ENCODE peak calls at places on chromosome 2, in eight cellular contexts. K, D, R, H, C, U, G and W are unnamed samples. For H3K9me3, the result is how much of the 10 kb centered on the place peaks cover.

GRCh38 chr2:203720011-203720410 is 13.6 kb downstream of the CD28 start:
- ATAC-seq in C (no peak), H (no peak), R (no peak), U (no peak), G (no peak), K (no peak), D (no peak), W (no peak)

GRCh38 chr2:101124684-101125366 is 26.4 kb downstream of the TBC1D8 start:
- ATAC-seq in U (peak), K (peak), C (peak), H (no peak), D (no peak), R (peak), G (peak), W (peak)

GRCh38 chr2:190707726-190708125 is 58.8 kb downstream of the NAB1 start:
- ATAC-seq in G (no peak), U (no peak), C (no peak), R (no peak), K (no peak), D (no peak), H (peak), W (no peak)

GRCh38 chr2:105410554-105410953 is 11.7 kb upstream of the FHL2 start:
- ATAC-seq in D (peak), C (peak), G (no peak), H (no peak), K (peak), U (peak), R (peak), W (no peak)

GRCh38 chr2:146324954-146325353 is 1519.9 kb upstream of the ACVR2A start:
- ATAC-seq in R (no peak), C (no peak), G (no peak), H (no peak), U (no peak), D (no peak), K (peak), W (no peak)

GRCh38 chr2:210250577-210250976 is 25.3 kb upstream of the ACADL start:
- ATAC-seq in G (no peak), D (no peak), U (no peak), C (no peak), K (no peak), H (no peak), R (no peak), W (no peak)

GRCh38 chr2:170095380-170095779 is 82.6 kb upstream of the MYO3B start:
- ATAC-seq in G (no peak), C (no peak), R (no peak), K (no peak), U (no peak), H (no peak), D (no peak), W (no peak)

GRCh38 chr2:209138079-209138478 is 285.8 kb upstream of the MAP2 start:
- ATAC-seq in G (no peak), R (no peak), C (no peak), U (no peak), H (no peak), D (no peak), K (no peak), W (no peak)

GRCh38 chr2:74778381-74779371 is 55.3 kb upstream of the HK2 start:
- ATAC-seq in D (no peak), U (no peak), K (peak), H (peak), G (peak), C (no peak), R (no peak), W (peak)

GRCh38 chr2:216078776-216079175 is 2.8 kb downstream of the PECR start:
- ATAC-seq in U (no peak), D (no peak), K (no peak), H (no peak), C (no peak), G (no peak), R (no peak), W (no peak)

GRCh38 chr2:197174539-197175094 is 136.0 kb downstream of the ANKRD44 start:
- ATAC-seq in U (no peak), C (peak), G (no peak), H (no peak), R (no peak), D (no peak), K (peak), W (no peak)

GRCh38 chr2:218429951-218430692 is 11.2 kb downstream of the VIL1 start:
- ATAC-seq in K (no peak), H (no peak), G (peak), R (no peak), D (no peak), C (no peak), U (no peak), W (peak)

GRCh38 chr2:192230864-192231453 is 36.2 kb upstream of the TMEFF2 start:
- ATAC-seq in D (no peak), H (no peak), U (no peak), C (no peak), K (no peak), G (no peak), R (no peak), W (no peak)

GRCh38 chr2:199771948-199772692 is 78.9 kb downstream of the FTCDNL1 start:
- ATAC-seq in D (no peak), C (no peak), H (no peak), U (no peak), G (no peak), R (no peak), K (peak), W (no peak)

GRCh38 chr2:16211341-16211740 is 271.0 kb downstream of the MYCN start:
- ATAC-seq in H (no peak), G (no peak), C (no peak), D (no peak), K (no peak), R (no peak), U (no peak), W (no peak)

GRCh38 chr2:221518201-221518936 is 53.7 kb downstream of the EPHA4 start:
- ATAC-seq in R (peak), H (peak), D (no peak), C (no peak), K (no peak), G (no peak), U (no peak), W (no peak)

GRCh38 chr2:120552800-120553471 is 182.7 kb upstream of the GLI2 start:
- ATAC-seq in C (peak), D (peak), K (peak), R (peak), H (peak), U (peak), G (peak), W (peak)

GRCh38 chr2:132929786-132930185 is 259.8 kb upstream of the LYPD1 start:
- ATAC-seq in G (no peak), D (no peak), U (no peak), R (no peak), H (no peak), K (no peak), C (no peak), W (no peak)

GRCh38 chr2:201361078-201361477 is 3.9 kb upstream of the FLACC1 start:
- ATAC-seq in K (no peak), D (no peak), U (no peak), H (no peak), R (no peak), G (no peak), C (no peak), W (no peak)

GRCh38 chr2:237670641-237671040 is 43.3 kb downstream of the LRRFIP1 start:
- ATAC-seq in C (no peak), G (no peak), U (no peak), D (no peak), K (no peak), R (peak), H (no peak), W (no peak)

GRCh38 chr2:9212010-9212638 is 5.5 kb downstream of the ASAP2 start:
- ATAC-seq in K (no peak), U (no peak), G (no peak), R (peak), D (peak), H (no peak), C (no peak), W (no peak)

GRCh38 chr2:235113854-235114253 is 162.0 kb downstream of the SH3BP4 start:
- ATAC-seq in C (no peak), H (no peak), R (no peak), G (peak), K (no peak), D (no peak), U (no peak), W (no peak)

GRCh38 chr2:235591231-235591730 is 97.4 kb downstream of the AGAP1 start:
- ATAC-seq in K (no peak), H (no peak), C (no peak), R (no peak), D (no peak), U (no peak), G (no peak), W (no peak)

GRCh38 chr2:117859532-117859911 is 45.0 kb downstream of the DDX18 start:
- ATAC-seq in R (no peak), U (no peak), H (no peak), D (no peak), G (no peak), K (no peak), C (no peak), W (no peak)

GRCh38 chr2:134420256-134420655 is 166.4 kb downstream of the MGAT5 start:
- ATAC-seq in G (no peak), U (no peak), D (no peak), K (no peak), R (peak), H (no peak), C (peak), W (no peak)

GRCh38 chr2:26968001-26968400 is 2.4 kb upstream of the MAPRE3 start:
- ATAC-seq in C (no peak), R (no peak), K (no peak), H (no peak), U (no peak), G (no peak), D (no peak), W (no peak)

GRCh38 chr2:154439156-154439555 is 259.3 kb upstream of the KCNJ3 start:
- ATAC-seq in D (no peak), U (no peak), H (no peak), R (no peak), G (no peak), C (no peak), K (no peak), W (no peak)

GRCh38 chr2:89844221-89844943 is 1152.9 kb downstream of the RPIA start:
- ATAC-seq in D (no peak), R (no peak), U (no peak), H (no peak), C (no peak), K (no peak), G (no peak), W (no peak)

GRCh38 chr2:89848763-89849162 is 1157.3 kb downstream of the RPIA start:
- ATAC-seq in U (no peak), D (no peak), K (no peak), G (no peak), C (no peak), R (no peak), H (no peak), W (no peak)

GRCh38 chr2:89842180-89842908 is 1150.9 kb downstream of the RPIA start:
- ATAC-seq in D (no peak), G (no peak), K (no peak), U (no peak), R (no peak), H (no peak), C (no peak), W (no peak)

GRCh38 chr2:89848114-89848513 is 1156.6 kb downstream of the RPIA start:
- ATAC-seq in R (no peak), K (no peak), U (no peak), C (no peak), H (no peak), G (no peak), D (no peak), W (no peak)

GRCh38 chr2:89845532-89845931 is 1154.1 kb downstream of the RPIA start:
- ATAC-seq in R (no peak), C (no peak), G (no peak), U (no peak), D (no peak), K (no peak), H (no peak), W (no peak)
- H3K9me3 ChIP-seq in R (under half), C (under half), G (under half), U (under half), D (under half), K (under half), H (under half), W (under half)

GRCh38 chr2:7704296-7704865 is 787.2 kb downstream of the RNF144A start:
- ATAC-seq in H (no peak), U (no peak), G (no peak), R (no peak), C (no peak), D (no peak), K (no peak), W (no peak)

GRCh38 chr2:7707723-7708122 is 790.5 kb downstream of the RNF144A start:
- ATAC-seq in R (no peak), G (no peak), H (no peak), U (no peak), D (no peak), K (peak), C (no peak), W (no peak)

GRCh38 chr2:7706791-7707190 is 789.6 kb downstream of the RNF144A start:
- ATAC-seq in G (no peak), C (no peak), K (peak), R (no peak), U (no peak), H (no peak), D (no peak), W (no peak)

GRCh38 chr2:7709907-7710306 is 792.7 kb downstream of the RNF144A start:
- ATAC-seq in K (no peak), U (no peak), C (no peak), R (peak), H (no peak), G (no peak), D (no peak), W (no peak)
- H3K27ac ChIP-seq in K (no peak), U (no peak), C (no peak), R (no peak), H (no peak), G (no peak), D (no peak), W (no peak)

GRCh38 chr2:3195865-3196504 is 181.6 kb downstream of the EIPR1 start:
- ATAC-seq in C (no peak), D (no peak), G (no peak), K (no peak), R (no peak), U (no peak), H (no peak), W (no peak)
- H3K9me3 ChIP-seq in C (under half), D (under half), G (under half), K (under half), R (under half), U (under half), H (under half), W (under half)

GRCh38 chr2:28615691-28616090 is 119.8 kb downstream of the PLB1 start:
- ATAC-seq in U (no peak), D (no peak), K (no peak), C (no peak), G (no peak), R (no peak), H (no peak), W (no peak)
- H3K27ac ChIP-seq in U (no peak), D (no peak), K (peak), C (no peak), G (no peak), R (no peak), H (no peak), W (peak)

DNA sequence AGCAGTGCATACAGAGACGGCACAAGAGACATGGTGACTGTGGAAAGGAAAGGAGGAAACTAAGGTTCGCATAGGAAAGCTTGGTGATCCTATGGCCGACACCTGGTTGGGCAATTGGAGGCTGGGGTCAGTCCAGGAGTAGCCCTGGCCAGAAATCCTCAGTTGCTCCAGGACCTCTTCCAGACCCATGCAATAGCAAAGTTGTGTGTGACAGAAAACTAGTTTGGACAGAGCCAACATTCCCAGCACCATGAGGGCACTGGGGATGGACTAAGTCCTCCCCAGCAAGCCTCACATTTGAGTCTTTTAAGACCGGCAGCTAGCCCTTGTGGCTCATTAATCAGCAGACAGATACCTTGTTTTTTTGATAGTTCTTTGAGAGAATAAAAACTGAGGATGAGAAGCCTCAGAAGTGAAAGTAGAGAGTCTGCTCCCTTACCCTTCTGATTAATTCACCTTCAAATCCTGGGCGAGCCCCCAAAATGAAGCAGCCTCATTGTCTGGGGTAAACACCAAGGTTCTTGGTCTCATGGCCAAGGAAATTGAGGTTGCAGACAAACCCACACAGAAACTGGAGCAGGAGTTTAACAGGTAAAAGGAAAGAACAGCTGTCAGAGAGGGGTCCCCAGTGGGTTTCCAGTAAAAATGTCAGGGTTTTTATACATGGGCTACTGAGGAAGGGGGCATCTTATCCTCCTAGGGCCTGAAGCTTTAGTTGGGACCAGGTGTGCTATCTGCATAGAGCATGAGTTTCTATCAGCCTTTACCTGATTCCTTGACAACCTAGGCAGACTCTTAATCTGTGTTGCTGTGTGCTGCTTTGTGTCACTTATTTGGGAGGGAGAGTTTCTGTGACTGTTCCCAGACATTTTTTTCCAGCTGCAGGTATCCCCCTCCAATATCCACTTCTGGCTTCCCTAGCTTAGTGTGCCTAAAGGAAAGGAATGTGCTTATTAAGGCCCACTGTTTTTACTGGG is 39.1 kb downstream of the STK17B start:
- ATAC-seq in U (no peak), H (peak), D (no peak), C (no peak), K (no peak), R (no peak), G (peak), W (no peak)
- H3K9me3 ChIP-seq in U (under half), H (under half), D (under half), C (under half), K (under half), R (half or more), G (under half), W (under half)